ENCODE peak calls at places on chromosome 4, in nine cellular contexts. One of them, this sample, is unnamed.

GRCh38 chr4:1360423-1361283 is 13.6 kb downstream of the UVSSA start:
- DNase-seq in AG10803: peak
- DNase-seq in GM13977: no peak
- DNase-seq in left lung: peak
- DNase-seq in endothelial cell: no peak
- DNase-seq in fibroblast of mammary gland: peak
- DNase-seq in BJ: no peak
- DNase-seq in cardiac fibroblast: peak
- DNase-seq in CD8-positive, alpha-beta T cell: no peak
- DNase-seq in this sample: peak

GRCh38 chr4:153261922-153262321 is 57.7 kb downstream of the TRIM2 start:
- DNase-seq in AG10803: peak
- DNase-seq in GM13977: no peak
- DNase-seq in left lung: no peak
- DNase-seq in endothelial cell: no peak
- DNase-seq in fibroblast of mammary gland: no peak
- DNase-seq in BJ: no peak
- DNase-seq in cardiac fibroblast: no peak
- DNase-seq in CD8-positive, alpha-beta T cell: no peak
- DNase-seq in this sample: no peak

GRCh38 chr4:4912155-4912554 is 52.7 kb downstream of the MSX1 start:
- DNase-seq in AG10803: no peak
- DNase-seq in GM13977: no peak
- DNase-seq in left lung: no peak
- DNase-seq in endothelial cell: no peak
- DNase-seq in fibroblast of mammary gland: peak
- DNase-seq in BJ: no peak
- DNase-seq in cardiac fibroblast: no peak
- DNase-seq in CD8-positive, alpha-beta T cell: no peak
- DNase-seq in this sample: no peak

GRCh38 chr4:151567056-151567455 is 158.1 kb downstream of the FHIP1A start:
- DNase-seq in AG10803: no peak
- DNase-seq in GM13977: peak
- DNase-seq in left lung: no peak
- DNase-seq in endothelial cell: no peak
- DNase-seq in fibroblast of mammary gland: no peak
- DNase-seq in BJ: no peak
- DNase-seq in cardiac fibroblast: no peak
- DNase-seq in CD8-positive, alpha-beta T cell: no peak
- DNase-seq in this sample: no peak

GRCh38 chr4:40183615-40184411 is 13.0 kb upstream of the RHOH start:
- DNase-seq in AG10803: no peak
- DNase-seq in GM13977: peak
- DNase-seq in left lung: no peak
- DNase-seq in endothelial cell: no peak
- DNase-seq in fibroblast of mammary gland: peak
- DNase-seq in BJ: no peak
- DNase-seq in cardiac fibroblast: peak
- DNase-seq in CD8-positive, alpha-beta T cell: no peak
- DNase-seq in this sample: peak

GRCh38 chr4:21901831-21902230 is 46.7 kb downstream of the KCNIP4 start:
- DNase-seq in AG10803: peak
- DNase-seq in GM13977: no peak
- DNase-seq in left lung: no peak
- DNase-seq in endothelial cell: no peak
- DNase-seq in fibroblast of mammary gland: peak
- DNase-seq in BJ: no peak
- DNase-seq in cardiac fibroblast: no peak
- DNase-seq in CD8-positive, alpha-beta T cell: no peak
- DNase-seq in this sample: peak

GRCh38 chr4:160537681-160538080 is 1434.8 kb downstream of the RAPGEF2 start:
- DNase-seq in AG10803: no peak
- DNase-seq in GM13977: no peak
- DNase-seq in left lung: no peak
- DNase-seq in endothelial cell: no peak
- DNase-seq in fibroblast of mammary gland: no peak
- DNase-seq in BJ: no peak
- DNase-seq in cardiac fibroblast: no peak
- DNase-seq in CD8-positive, alpha-beta T cell: no peak
- DNase-seq in this sample: no peak

GRCh38 chr4:182492456-182492855 is 249.3 kb downstream of the TENM3 start:
- DNase-seq in AG10803: peak
- DNase-seq in GM13977: no peak
- DNase-seq in left lung: no peak
- DNase-seq in endothelial cell: no peak
- DNase-seq in fibroblast of mammary gland: peak
- DNase-seq in BJ: peak
- DNase-seq in cardiac fibroblast: peak
- DNase-seq in CD8-positive, alpha-beta T cell: no peak
- DNase-seq in this sample: peak

GRCh38 chr4:176433983-176434382 is 114.2 kb downstream of the SPCS3 start:
- DNase-seq in AG10803: no peak
- DNase-seq in GM13977: no peak
- DNase-seq in left lung: no peak
- DNase-seq in endothelial cell: no peak
- DNase-seq in fibroblast of mammary gland: no peak
- DNase-seq in BJ: no peak
- DNase-seq in cardiac fibroblast: no peak
- DNase-seq in CD8-positive, alpha-beta T cell: no peak
- DNase-seq in this sample: no peak

GRCh38 chr4:160175064-160175643 is 1072.3 kb downstream of the RAPGEF2 start:
- DNase-seq in AG10803: no peak
- DNase-seq in GM13977: no peak
- DNase-seq in left lung: peak
- DNase-seq in endothelial cell: no peak
- DNase-seq in fibroblast of mammary gland: no peak
- DNase-seq in BJ: no peak
- DNase-seq in cardiac fibroblast: no peak
- DNase-seq in CD8-positive, alpha-beta T cell: no peak
- DNase-seq in this sample: no peak

GRCh38 chr4:157664726-157665125 is 444.2 kb downstream of the GRIA2 start:
- DNase-seq in AG10803: peak
- DNase-seq in GM13977: no peak
- DNase-seq in left lung: no peak
- DNase-seq in endothelial cell: no peak
- DNase-seq in fibroblast of mammary gland: peak
- DNase-seq in BJ: peak
- DNase-seq in cardiac fibroblast: peak
- DNase-seq in CD8-positive, alpha-beta T cell: no peak
- DNase-seq in this sample: peak

GRCh38 chr4:6427439-6428090 is 44.8 kb downstream of the PPP2R2C start:
- DNase-seq in AG10803: no peak
- DNase-seq in GM13977: no peak
- DNase-seq in left lung: peak
- DNase-seq in endothelial cell: no peak
- DNase-seq in fibroblast of mammary gland: no peak
- DNase-seq in BJ: no peak
- DNase-seq in cardiac fibroblast: no peak
- DNase-seq in CD8-positive, alpha-beta T cell: no peak
- DNase-seq in this sample: no peak

GRCh38 chr4:30714408-30715031 is 5.6 kb upstream of the PCDH7 start:
- DNase-seq in AG10803: peak
- DNase-seq in GM13977: peak
- DNase-seq in left lung: no peak
- DNase-seq in endothelial cell: peak
- DNase-seq in fibroblast of mammary gland: peak
- DNase-seq in BJ: no peak
- DNase-seq in cardiac fibroblast: peak
- DNase-seq in CD8-positive, alpha-beta T cell: no peak
- DNase-seq in this sample: peak

GRCh38 chr4:80911458-80911857 is 119.0 kb upstream of the BMP3 start:
- DNase-seq in AG10803: no peak
- DNase-seq in GM13977: no peak
- DNase-seq in left lung: no peak
- DNase-seq in endothelial cell: no peak
- DNase-seq in fibroblast of mammary gland: no peak
- DNase-seq in BJ: no peak
- DNase-seq in cardiac fibroblast: no peak
- DNase-seq in CD8-positive, alpha-beta T cell: no peak
- DNase-seq in this sample: no peak

GRCh38 chr4:38138363-38138762 is 178.2 kb downstream of the PTTG2 start:
- DNase-seq in AG10803: no peak
- DNase-seq in GM13977: peak
- DNase-seq in left lung: no peak
- DNase-seq in endothelial cell: no peak
- DNase-seq in fibroblast of mammary gland: no peak
- DNase-seq in BJ: no peak
- DNase-seq in cardiac fibroblast: no peak
- DNase-seq in CD8-positive, alpha-beta T cell: no peak
- DNase-seq in this sample: no peak

GRCh38 chr4:38137080-38137479 is 176.9 kb downstream of the PTTG2 start:
- DNase-seq in AG10803: no peak
- DNase-seq in GM13977: no peak
- DNase-seq in left lung: no peak
- DNase-seq in endothelial cell: no peak
- DNase-seq in fibroblast of mammary gland: no peak
- DNase-seq in BJ: no peak
- DNase-seq in cardiac fibroblast: no peak
- DNase-seq in CD8-positive, alpha-beta T cell: no peak
- DNase-seq in this sample: no peak

GRCh38 chr4:38135201-38135600 is 175.0 kb downstream of the PTTG2 start:
- DNase-seq in AG10803: no peak
- DNase-seq in GM13977: no peak
- DNase-seq in left lung: no peak
- DNase-seq in endothelial cell: no peak
- DNase-seq in fibroblast of mammary gland: no peak
- DNase-seq in BJ: no peak
- DNase-seq in cardiac fibroblast: no peak
- DNase-seq in CD8-positive, alpha-beta T cell: no peak
- DNase-seq in this sample: no peak

GRCh38 chr4:38139187-38139586 is 179.0 kb downstream of the PTTG2 start:
- DNase-seq in AG10803: no peak
- DNase-seq in GM13977: no peak
- DNase-seq in left lung: no peak
- DNase-seq in endothelial cell: no peak
- DNase-seq in fibroblast of mammary gland: no peak
- DNase-seq in BJ: no peak
- DNase-seq in cardiac fibroblast: no peak
- DNase-seq in CD8-positive, alpha-beta T cell: no peak
- DNase-seq in this sample: no peak

GRCh38 chr4:38136604-38137003 is 176.4 kb downstream of the PTTG2 start:
- DNase-seq in AG10803: no peak
- DNase-seq in GM13977: no peak
- DNase-seq in left lung: no peak
- DNase-seq in endothelial cell: no peak
- DNase-seq in fibroblast of mammary gland: no peak
- DNase-seq in BJ: no peak
- DNase-seq in cardiac fibroblast: no peak
- DNase-seq in CD8-positive, alpha-beta T cell: no peak
- DNase-seq in this sample: no peak
- TF ChIP-seq CTCF in AG10803: no peak
- TF ChIP-seq CTCF in GM13977: no peak
- TF ChIP-seq CTCF in left lung: no peak
- TF ChIP-seq CTCF in endothelial cell: no peak
- TF ChIP-seq CTCF in fibroblast of mammary gland: no peak
- TF ChIP-seq CTCF in BJ: no peak
- TF ChIP-seq CTCF in cardiac fibroblast: no peak
- TF ChIP-seq CTCF in CD8-positive, alpha-beta T cell: no peak
- TF ChIP-seq CTCF in this sample: no peak

GRCh38 chr4:45331796-45332195 is 605.4 kb upstream of the GNPDA2 start:
- DNase-seq in AG10803: no peak
- DNase-seq in GM13977: no peak
- DNase-seq in left lung: no peak
- DNase-seq in endothelial cell: no peak
- DNase-seq in fibroblast of mammary gland: no peak
- DNase-seq in BJ: no peak
- DNase-seq in cardiac fibroblast: no peak
- DNase-seq in CD8-positive, alpha-beta T cell: no peak
- DNase-seq in this sample: no peak
- TF ChIP-seq CTCF in AG10803: no peak
- TF ChIP-seq CTCF in GM13977: no peak
- TF ChIP-seq CTCF in left lung: no peak
- TF ChIP-seq CTCF in endothelial cell: no peak
- TF ChIP-seq CTCF in fibroblast of mammary gland: no peak
- TF ChIP-seq CTCF in BJ: no peak
- TF ChIP-seq CTCF in cardiac fibroblast: no peak
- TF ChIP-seq CTCF in CD8-positive, alpha-beta T cell: no peak
- TF ChIP-seq CTCF in this sample: no peak

GRCh38 chr4:13284932-13285331 is 199.2 kb downstream of the RAB28 start:
- DNase-seq in AG10803: no peak
- DNase-seq in GM13977: no peak
- DNase-seq in left lung: no peak
- DNase-seq in endothelial cell: no peak
- DNase-seq in fibroblast of mammary gland: no peak
- DNase-seq in BJ: no peak
- DNase-seq in cardiac fibroblast: no peak
- DNase-seq in CD8-positive, alpha-beta T cell: no peak
- DNase-seq in this sample: no peak
- TF ChIP-seq CTCF in AG10803: no peak
- TF ChIP-seq CTCF in GM13977: no peak
- TF ChIP-seq CTCF in left lung: no peak
- TF ChIP-seq CTCF in endothelial cell: no peak
- TF ChIP-seq CTCF in fibroblast of mammary gland: no peak
- TF ChIP-seq CTCF in BJ: no peak
- TF ChIP-seq CTCF in cardiac fibroblast: no peak
- TF ChIP-seq CTCF in CD8-positive, alpha-beta T cell: no peak
- TF ChIP-seq CTCF in this sample: no peak

GRCh38 chr4:140048419-140049022 is 105.5 kb downstream of the MAML3 start:
- DNase-seq in AG10803: no peak
- DNase-seq in GM13977: no peak
- DNase-seq in left lung: no peak
- DNase-seq in endothelial cell: no peak
- DNase-seq in fibroblast of mammary gland: no peak
- DNase-seq in BJ: no peak
- DNase-seq in cardiac fibroblast: no peak
- DNase-seq in CD8-positive, alpha-beta T cell: no peak
- DNase-seq in this sample: no peak

GRCh38 chr4:140049924-140050681 is 103.9 kb downstream of the MAML3 start:
- DNase-seq in AG10803: peak
- DNase-seq in GM13977: peak
- DNase-seq in left lung: no peak
- DNase-seq in endothelial cell: peak
- DNase-seq in fibroblast of mammary gland: peak
- DNase-seq in BJ: no peak
- DNase-seq in cardiac fibroblast: peak
- DNase-seq in CD8-positive, alpha-beta T cell: no peak
- DNase-seq in this sample: no peak

GRCh38 chr4:140047017-140047640 is 106.9 kb downstream of the MAML3 start:
- DNase-seq in AG10803: no peak
- DNase-seq in GM13977: no peak
- DNase-seq in left lung: no peak
- DNase-seq in endothelial cell: no peak
- DNase-seq in fibroblast of mammary gland: peak
- DNase-seq in BJ: no peak
- DNase-seq in cardiac fibroblast: peak
- DNase-seq in CD8-positive, alpha-beta T cell: no peak
- DNase-seq in this sample: no peak

GRCh38 chr4:140047781-140048180 is 106.2 kb downstream of the MAML3 start:
- DNase-seq in AG10803: no peak
- DNase-seq in GM13977: no peak
- DNase-seq in left lung: no peak
- DNase-seq in endothelial cell: no peak
- DNase-seq in fibroblast of mammary gland: no peak
- DNase-seq in BJ: no peak
- DNase-seq in cardiac fibroblast: no peak
- DNase-seq in CD8-positive, alpha-beta T cell: no peak
- DNase-seq in this sample: no peak

GRCh38 chr4:140049024-140049923 is 104.7 kb downstream of the MAML3 start:
- DNase-seq in AG10803: peak
- DNase-seq in GM13977: peak
- DNase-seq in left lung: no peak
- DNase-seq in endothelial cell: peak
- DNase-seq in fibroblast of mammary gland: peak
- DNase-seq in BJ: peak
- DNase-seq in cardiac fibroblast: peak
- DNase-seq in CD8-positive, alpha-beta T cell: peak
- DNase-seq in this sample: peak
- TF ChIP-seq CTCF in AG10803: no peak
- TF ChIP-seq CTCF in GM13977: no peak
- TF ChIP-seq CTCF in left lung: no peak
- TF ChIP-seq CTCF in endothelial cell: no peak
- TF ChIP-seq CTCF in fibroblast of mammary gland: peak
- TF ChIP-seq CTCF in BJ: no peak
- TF ChIP-seq CTCF in cardiac fibroblast: no peak
- TF ChIP-seq CTCF in CD8-positive, alpha-beta T cell: no peak
- TF ChIP-seq CTCF in this sample: no peak

This sample was measured in HFFc6.